ENCODE peak calls at places on chromosomes 2 and 18, in four cellular contexts. One of them, this sample, is unnamed.

GRCh38 chr2:197152451-197153228 is 157.9 kb downstream of the ANKRD44 start:
- DNase-seq in ovary: no peak
- DNase-seq in A549: no peak
- DNase-seq in sigmoid colon: no peak
- DNase-seq in this sample: no peak

GRCh38 chr2:109351164-109351756 is 222.3 kb downstream of the SH3RF3 start:
- DNase-seq in ovary: no peak
- DNase-seq in A549: no peak
- DNase-seq in sigmoid colon: peak; percentile 82
- DNase-seq in this sample: no peak

GRCh38 chr2:220660277-220661155 is 911.6 kb downstream of the EPHA4 start:
- DNase-seq in ovary: no peak
- DNase-seq in A549: no peak
- DNase-seq in sigmoid colon: no peak
- DNase-seq in this sample: no peak

GRCh38 chr2:189328451-189329249 is 112.6 kb upstream of the WDR75 start:
- DNase-seq in ovary: no peak
- DNase-seq in A549: no peak
- DNase-seq in sigmoid colon: no peak
- DNase-seq in this sample: no peak

GRCh38 chr2:45276914-45277313 is 267.7 kb upstream of the SIX2 start:
- DNase-seq in ovary: no peak
- DNase-seq in A549: no peak
- DNase-seq in sigmoid colon: peak; percentile 30
- DNase-seq in this sample: no peak

GRCh38 chr2:67917332-67918054 is 145.3 kb downstream of the C1D start:
- DNase-seq in ovary: no peak
- DNase-seq in A549: peak; percentile 28
- DNase-seq in sigmoid colon: no peak
- DNase-seq in this sample: no peak

GRCh38 chr2:157194844-157195243 is 62.7 kb upstream of the GALNT5 start:
- DNase-seq in ovary: no peak
- DNase-seq in A549: no peak
- DNase-seq in sigmoid colon: no peak
- DNase-seq in this sample: no peak

GRCh38 chr2:226427538-226428307 is 371.9 kb downstream of the IRS1 start:
- DNase-seq in ovary: no peak
- DNase-seq in A549: peak; percentile 17
- DNase-seq in sigmoid colon: no peak
- DNase-seq in this sample: no peak

GRCh38 chr2:206257345-206257744 is 17.1 kb upstream of the ZDBF2 start:
- DNase-seq in ovary: no peak
- DNase-seq in A549: no peak
- DNase-seq in sigmoid colon: no peak
- DNase-seq in this sample: no peak

GRCh38 chr2:201797175-201797840 is 9.0 kb upstream of the CDK15 start:
- DNase-seq in ovary: no peak
- DNase-seq in A549: no peak
- DNase-seq in sigmoid colon: no peak
- DNase-seq in this sample: no peak

GRCh38 chr2:226738821-226739507 is 60.7 kb downstream of the IRS1 start:
- DNase-seq in ovary: no peak
- DNase-seq in A549: no peak
- DNase-seq in sigmoid colon: no peak
- DNase-seq in this sample: no peak

GRCh38 chr2:235460548-235461047 is 33.2 kb upstream of the AGAP1 start:
- DNase-seq in ovary: no peak
- DNase-seq in A549: no peak
- DNase-seq in sigmoid colon: no peak
- DNase-seq in this sample: no peak

GRCh38 chr2:74597456-74597855 is 42.9 kb downstream of the DOK1 start:
- DNase-seq in ovary: no peak
- DNase-seq in A549: no peak
- DNase-seq in sigmoid colon: no peak
- DNase-seq in this sample: no peak
- TF ChIP-seq EP300 in ovary: no peak
- TF ChIP-seq EP300 in A549: no peak
- TF ChIP-seq EP300 in sigmoid colon: no peak
- TF ChIP-seq EP300 in this sample: no peak

DNA sequence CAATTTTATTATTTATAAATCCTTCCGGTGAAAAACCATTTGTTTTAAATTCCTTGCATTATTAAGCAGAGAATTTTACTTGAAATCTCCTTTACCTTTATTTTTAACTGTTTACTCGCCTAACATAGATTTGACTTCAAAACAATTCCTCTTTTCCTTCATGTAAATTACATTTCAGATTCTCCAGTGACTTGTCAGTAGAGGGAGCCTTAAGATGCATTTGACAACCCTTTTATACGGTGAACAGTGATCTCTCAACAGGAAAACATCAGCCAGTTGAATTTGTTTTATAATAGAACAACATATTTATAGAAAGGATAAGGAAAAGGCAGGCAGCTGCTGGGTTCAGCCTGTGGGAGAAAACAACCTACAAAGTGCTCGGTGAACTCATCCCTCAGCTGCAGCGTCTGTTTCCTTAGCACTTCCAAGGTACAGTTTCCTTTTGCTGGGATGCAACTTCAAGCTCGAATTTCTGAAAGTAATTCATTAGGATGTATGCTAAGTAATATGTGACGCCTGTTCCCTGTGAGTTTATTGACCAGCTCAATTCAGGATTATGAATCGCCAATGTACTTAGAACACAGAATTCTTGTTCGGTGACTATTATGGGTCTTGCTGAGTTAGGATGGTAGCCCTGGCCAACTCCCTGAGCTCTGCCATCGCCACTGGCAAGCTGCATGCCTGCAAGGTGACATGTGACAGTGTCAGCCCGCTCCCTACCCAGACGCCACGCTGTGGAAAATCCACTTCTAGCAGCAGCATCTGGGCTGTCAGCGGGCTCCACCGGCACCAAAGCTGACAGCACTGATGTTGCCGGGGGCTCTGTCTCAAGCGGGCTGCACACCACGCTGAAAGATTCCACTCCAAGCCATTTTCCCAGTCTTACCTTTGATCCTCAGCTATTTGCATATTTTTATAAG is 100.9 kb downstream of the MYT1L start:
- DNase-seq in ovary: no peak
- DNase-seq in A549: no peak
- DNase-seq in sigmoid colon: no peak
- DNase-seq in this sample: no peak
- TF ChIP-seq CTCF in ovary: no peak
- TF ChIP-seq CTCF in A549: peak; percentile 31
- TF ChIP-seq CTCF in sigmoid colon: no peak
- TF ChIP-seq CTCF in this sample: no peak

GRCh38 chr2:46984034-46984433 is 68.4 kb upstream of the MCFD2 start:
- DNase-seq in ovary: no peak
- DNase-seq in A549: no peak
- DNase-seq in sigmoid colon: peak; percentile 63
- DNase-seq in this sample: no peak

GRCh38 chr2:46983065-46983801 is 67.6 kb upstream of the MCFD2 start:
- DNase-seq in ovary: no peak
- DNase-seq in A549: no peak
- DNase-seq in sigmoid colon: no peak
- DNase-seq in this sample: no peak

GRCh38 chr2:46982356-46983064 is 66.9 kb upstream of the MCFD2 start:
- DNase-seq in ovary: no peak
- DNase-seq in A549: no peak
- DNase-seq in sigmoid colon: no peak
- DNase-seq in this sample: no peak

GRCh38 chr2:46985512-46985911 is 69.9 kb upstream of the MCFD2 start:
- DNase-seq in ovary: no peak
- DNase-seq in A549: no peak
- DNase-seq in sigmoid colon: no peak
- DNase-seq in this sample: no peak

DNA sequence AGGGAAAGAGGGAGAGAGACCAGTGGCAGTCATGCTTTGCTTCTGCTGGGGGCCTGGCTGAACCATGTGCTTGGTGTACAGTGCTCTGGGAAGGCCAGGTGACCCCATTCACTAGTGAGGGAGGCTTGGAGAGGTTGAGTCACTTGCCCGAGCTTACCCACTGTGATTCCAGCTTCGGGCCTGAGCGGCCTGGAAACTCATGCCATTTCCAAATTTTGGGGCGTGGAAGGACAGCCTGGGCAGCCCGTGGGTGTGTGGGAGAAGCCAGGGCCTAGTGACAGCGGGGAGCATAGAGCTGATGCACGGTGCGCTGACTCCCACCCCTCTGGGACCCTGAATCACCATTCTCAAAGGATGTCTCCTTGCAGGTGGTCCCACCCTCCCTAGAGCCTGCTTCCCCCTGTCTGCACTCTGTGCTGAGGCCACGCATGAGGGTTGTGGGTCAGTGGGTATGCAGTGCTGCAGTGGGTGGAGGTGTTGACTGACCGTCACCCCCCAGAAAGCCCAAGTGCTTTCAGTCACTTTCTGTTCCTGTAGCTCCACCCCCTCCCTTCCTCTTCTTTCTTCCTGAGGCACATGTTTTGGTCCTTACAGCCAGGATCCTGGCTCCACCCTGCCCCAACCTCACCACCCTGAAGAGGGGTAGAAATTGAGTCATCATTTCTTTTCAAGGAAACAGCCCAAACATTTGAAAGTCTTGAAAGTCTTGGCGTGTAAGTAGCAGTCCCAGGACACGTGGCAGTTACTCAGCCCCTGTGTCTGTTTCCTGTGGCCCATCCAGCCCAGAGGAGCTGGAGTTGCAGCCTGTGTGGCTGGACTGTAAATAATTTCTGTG is 69.3 kb upstream of the MCFD2 start:
- DNase-seq in ovary: peak; percentile 68
- DNase-seq in A549: peak; percentile 90
- DNase-seq in sigmoid colon: peak; percentile 91
- DNase-seq in this sample: peak; percentile 55
- TF ChIP-seq EP300 in ovary: no peak
- TF ChIP-seq EP300 in A549: no peak
- TF ChIP-seq EP300 in sigmoid colon: no peak
- TF ChIP-seq EP300 in this sample: peak; percentile 36

GRCh38 chr2:238560234-238560633 is 133.5 kb downstream of the ASB1 start:
- DNase-seq in ovary: no peak
- DNase-seq in A549: no peak
- DNase-seq in sigmoid colon: no peak
- DNase-seq in this sample: no peak
- TF ChIP-seq CTCF in ovary: no peak
- TF ChIP-seq CTCF in A549: no peak
- TF ChIP-seq CTCF in sigmoid colon: no peak
- TF ChIP-seq CTCF in this sample: no peak

DNA sequence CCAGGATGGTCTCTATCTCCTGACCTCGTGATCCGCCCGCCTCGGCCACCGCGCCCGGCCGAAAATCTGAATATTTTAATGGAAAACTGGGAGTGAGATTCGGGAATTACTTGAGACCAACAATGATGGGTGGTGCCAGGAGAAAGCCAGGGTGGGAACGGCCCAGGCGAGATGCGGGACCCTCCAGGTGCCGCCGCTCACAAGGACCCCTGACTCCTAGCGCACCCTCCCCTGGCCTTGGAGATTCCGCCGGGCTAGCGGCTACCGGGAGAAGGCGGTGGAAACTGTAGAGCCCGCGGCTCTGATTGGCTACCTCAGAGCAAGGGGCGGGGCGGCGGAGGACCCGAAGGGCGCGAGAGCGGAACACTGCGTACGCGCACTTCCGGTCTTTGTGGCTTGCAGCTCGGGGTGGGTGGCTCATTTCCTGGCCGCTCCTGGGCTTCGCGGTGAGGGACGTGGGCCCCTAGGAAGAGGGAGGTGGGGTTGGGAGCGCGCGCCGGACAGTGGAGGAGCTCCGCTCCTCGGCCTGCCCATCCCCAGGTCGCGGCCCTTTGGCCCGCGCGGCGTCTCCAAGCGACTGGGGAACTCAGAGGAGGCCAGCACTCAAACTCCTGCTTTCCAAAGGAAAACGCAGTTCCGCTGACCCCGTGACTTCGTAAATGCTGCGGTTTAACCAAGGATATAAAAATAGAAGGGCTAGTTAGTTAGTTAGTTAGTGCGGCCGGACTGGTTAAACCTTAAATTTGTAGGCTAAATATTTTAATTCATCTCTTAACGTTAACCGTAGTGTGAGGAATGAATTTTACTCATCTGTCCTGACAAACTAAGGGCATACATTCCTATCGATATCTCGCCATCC is at the start of gene ZNF397:
- DNase-seq in ovary: peak; percentile 98
- DNase-seq in A549: peak; percentile 82
- DNase-seq in sigmoid colon: peak; percentile 99
- DNase-seq in this sample: peak; percentile 97
- TF ChIP-seq EP300 in ovary: no peak
- TF ChIP-seq EP300 in A549: no peak
- TF ChIP-seq EP300 in sigmoid colon: no peak
- TF ChIP-seq EP300 in this sample: peak; percentile 99

GRCh38 chr2:73939419-73939818 is 12.7 kb downstream of the DGUOK start:
- DNase-seq in ovary: no peak
- DNase-seq in A549: no peak
- DNase-seq in sigmoid colon: no peak
- DNase-seq in this sample: no peak
- TF ChIP-seq CTCF in ovary: no peak
- TF ChIP-seq CTCF in A549: no peak
- TF ChIP-seq CTCF in sigmoid colon: no peak
- TF ChIP-seq CTCF in this sample: no peak

GRCh38 chr2:96809951-96810782 is 5.9 kb upstream of the CNNM3 start:
- DNase-seq in ovary: no peak
- DNase-seq in A549: no peak
- DNase-seq in sigmoid colon: no peak
- DNase-seq in this sample: no peak
- TF ChIP-seq EP300 in ovary: no peak
- TF ChIP-seq EP300 in A549: no peak
- TF ChIP-seq EP300 in sigmoid colon: no peak
- TF ChIP-seq EP300 in this sample: no peak

GRCh38 chr2:234033174-234033573 is 17.3 kb upstream of the SPP2 start:
- DNase-seq in ovary: no peak
- DNase-seq in A549: no peak
- DNase-seq in sigmoid colon: no peak
- DNase-seq in this sample: no peak
- TF ChIP-seq CTCF in ovary: no peak
- TF ChIP-seq CTCF in A549: no peak
- TF ChIP-seq CTCF in sigmoid colon: no peak
- TF ChIP-seq CTCF in this sample: no peak

This sample was measured in tibial nerve.